ENCODE peak calls at places on chromosomes 12 and 14, in four cellular contexts. One of them, this sample, is unnamed.

GRCh38 chr12:120286768-120287490 is 4.8 kb downstream of the RNU4-2 start:
- DNase-seq in transverse colon: no peak
- DNase-seq in body of pancreas: no peak
- DNase-seq in NB4: no peak
- DNase-seq in this sample: no peak

GRCh38 chr14:20327005-20327869 is 5.8 kb downstream of the CCNB1IP1 start:
- DNase-seq in transverse colon: no peak
- DNase-seq in body of pancreas: no peak
- DNase-seq in NB4: peak; percentile 76
- DNase-seq in this sample: peak; percentile 69

GRCh38 chr14:99190696-99191662 is 81.0 kb downstream of the BCL11B start:
- DNase-seq in transverse colon: no peak
- DNase-seq in body of pancreas: no peak
- DNase-seq in NB4: peak; percentile 42
- DNase-seq in this sample: no peak

GRCh38 chr14:47993883-47994282 is 318.5 kb upstream of the MDGA2 start:
- DNase-seq in transverse colon: no peak
- DNase-seq in body of pancreas: no peak
- DNase-seq in NB4: no peak
- DNase-seq in this sample: no peak

GRCh38 chr14:72723741-72724530 is 170.0 kb downstream of the DPF3 start:
- DNase-seq in transverse colon: no peak
- DNase-seq in body of pancreas: peak; percentile 44
- DNase-seq in NB4: no peak
- DNase-seq in this sample: peak; percentile 66

GRCh38 chr14:68631058-68631690 is 161.7 kb downstream of the ZFP36L1 start:
- DNase-seq in transverse colon: no peak
- DNase-seq in body of pancreas: no peak
- DNase-seq in NB4: no peak
- DNase-seq in this sample: no peak

GRCh38 chr12:24776856-24777255 is 172.0 kb downstream of the BCAT1 start:
- DNase-seq in transverse colon: no peak
- DNase-seq in body of pancreas: no peak
- DNase-seq in NB4: no peak
- DNase-seq in this sample: no peak

GRCh38 chr12:3148366-3149000 is 71.3 kb downstream of the TSPAN9 start:
- DNase-seq in transverse colon: no peak
- DNase-seq in body of pancreas: no peak
- DNase-seq in NB4: no peak
- DNase-seq in this sample: no peak

GRCh38 chr14:23877538-23878180 is 75.9 kb upstream of the DHRS4 start:
- DNase-seq in transverse colon: no peak
- DNase-seq in body of pancreas: no peak
- DNase-seq in NB4: no peak
- DNase-seq in this sample: no peak

GRCh38 chr12:54980341-54980740 is 4.2 kb downstream of the TESPA1 start:
- DNase-seq in transverse colon: no peak
- DNase-seq in body of pancreas: no peak
- DNase-seq in NB4: no peak
- DNase-seq in this sample: peak; percentile 79

GRCh38 chr12:40054554-40055226 is 51.2 kb downstream of the SLC2A13 start:
- DNase-seq in transverse colon: peak; percentile 13
- DNase-seq in body of pancreas: peak; percentile 24
- DNase-seq in NB4: no peak
- DNase-seq in this sample: no peak

GRCh38 chr12:11834104-11834812 is 184.8 kb downstream of the ETV6 start:
- DNase-seq in transverse colon: no peak
- DNase-seq in body of pancreas: no peak
- DNase-seq in NB4: peak; percentile 64
- DNase-seq in this sample: no peak

GRCh38 chr12:19129486-19130223 is at the start of gene PLEKHA5:
- DNase-seq in transverse colon: peak; percentile 75
- DNase-seq in body of pancreas: peak; percentile 83
- DNase-seq in NB4: peak; percentile 68
- DNase-seq in this sample: peak; percentile 69

GRCh38 chr12:45615268-45615667 is 114.2 kb upstream of the ARID2 start:
- DNase-seq in transverse colon: no peak
- DNase-seq in body of pancreas: no peak
- DNase-seq in NB4: peak; percentile 33
- DNase-seq in this sample: no peak

GRCh38 chr14:94144765-94145164 is 15.4 kb upstream of the IFI27L2 start:
- DNase-seq in transverse colon: no peak
- DNase-seq in body of pancreas: no peak
- DNase-seq in NB4: peak; percentile 60
- DNase-seq in this sample: no peak

GRCh38 chr12:123533672-123534643 is at the start of gene RILPL1:
- DNase-seq in transverse colon: peak; percentile 35
- DNase-seq in body of pancreas: peak; percentile 52
- DNase-seq in NB4: peak; percentile 72
- DNase-seq in this sample: peak; percentile 54

GRCh38 chr14:59254146-59254910 is 65.9 kb downstream of the DAAM1 start:
- DNase-seq in transverse colon: peak; percentile 62
- DNase-seq in body of pancreas: peak; percentile 83
- DNase-seq in NB4: no peak
- DNase-seq in this sample: peak; percentile 10

GRCh38 chr12:104234926-104235499 is 19.4 kb downstream of the TXNRD1 start:
- DNase-seq in transverse colon: no peak
- DNase-seq in body of pancreas: no peak
- DNase-seq in NB4: no peak
- DNase-seq in this sample: no peak

GRCh38 chr12:53483979-53484377 is 15.3 kb downstream of the MAP3K12 start:
- DNase-seq in transverse colon: no peak
- DNase-seq in body of pancreas: no peak
- DNase-seq in NB4: peak; percentile 31
- DNase-seq in this sample: no peak

GRCh38 chr12:53481957-53482586 is 17.2 kb downstream of the MAP3K12 start:
- DNase-seq in transverse colon: no peak
- DNase-seq in body of pancreas: no peak
- DNase-seq in NB4: peak; percentile 55
- DNase-seq in this sample: no peak

GRCh38 chr12:53481108-53481442 is 18.2 kb downstream of the MAP3K12 start:
- DNase-seq in transverse colon: no peak
- DNase-seq in body of pancreas: no peak
- DNase-seq in NB4: no peak
- DNase-seq in this sample: no peak

GRCh38 chr12:53483225-53483978 is 15.9 kb downstream of the MAP3K12 start:
- DNase-seq in transverse colon: peak; percentile 44
- DNase-seq in body of pancreas: no peak
- DNase-seq in NB4: peak; percentile 42
- DNase-seq in this sample: no peak

DNA sequence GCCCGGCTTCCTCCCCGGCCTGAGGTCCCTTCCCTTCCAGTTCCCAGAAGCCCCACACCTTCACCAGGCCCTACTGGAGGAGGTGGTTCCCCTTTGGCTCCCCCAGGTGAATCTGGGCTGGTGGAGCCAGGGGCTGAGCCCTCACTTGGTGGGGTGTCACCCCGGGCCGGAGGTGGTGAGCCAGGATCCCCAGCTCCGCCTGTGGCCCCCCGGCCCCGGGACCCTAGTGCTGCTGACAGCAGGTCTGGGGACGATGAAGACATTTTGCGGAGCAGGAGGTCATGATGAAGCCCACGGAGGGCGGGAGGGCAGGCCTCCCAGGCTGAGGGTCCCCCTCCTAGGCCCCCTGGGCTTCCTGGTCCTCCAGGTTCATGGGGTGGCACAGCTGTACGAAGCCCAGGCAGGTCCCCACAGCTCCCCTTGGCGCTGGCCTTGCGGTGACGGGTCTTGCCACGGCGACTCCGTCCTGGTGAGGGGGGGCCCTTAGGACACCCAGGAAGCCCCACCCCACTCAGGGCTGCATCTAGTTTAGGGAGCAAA is 16.6 kb downstream of the MAP3K12 start:
- DNase-seq in transverse colon: no peak
- DNase-seq in body of pancreas: no peak
- DNase-seq in NB4: peak; percentile 37
- DNase-seq in this sample: no peak
- TF ChIP-seq POLR2A in transverse colon: no peak
- TF ChIP-seq POLR2A in body of pancreas: no peak
- TF ChIP-seq POLR2A in NB4: no peak
- TF ChIP-seq POLR2A in this sample: no peak

GRCh38 chr14:31090872-31091764 is 64.9 kb upstream of the STRN3 start:
- DNase-seq in transverse colon: peak; percentile 20
- DNase-seq in body of pancreas: peak; percentile 55
- DNase-seq in NB4: peak; percentile 63
- DNase-seq in this sample: no peak
- TF ChIP-seq POLR2A in transverse colon: no peak
- TF ChIP-seq POLR2A in body of pancreas: no peak
- TF ChIP-seq POLR2A in NB4: no peak
- TF ChIP-seq POLR2A in this sample: no peak

GRCh38 chr14:65230287-65230728 is 128.0 kb upstream of the MAX start:
- DNase-seq in transverse colon: no peak
- DNase-seq in body of pancreas: peak; percentile 63
- DNase-seq in NB4: no peak
- DNase-seq in this sample: peak; percentile 68

GRCh38 chr14:65228956-65229355 is 126.6 kb upstream of the MAX start:
- DNase-seq in transverse colon: no peak
- DNase-seq in body of pancreas: no peak
- DNase-seq in NB4: no peak
- DNase-seq in this sample: no peak

GRCh38 chr14:65231286-65231980 is 129.1 kb upstream of the MAX start:
- DNase-seq in transverse colon: no peak
- DNase-seq in body of pancreas: no peak
- DNase-seq in NB4: no peak
- DNase-seq in this sample: no peak

GRCh38 chr14:65228436-65228835 is 126.1 kb upstream of the MAX start:
- DNase-seq in transverse colon: no peak
- DNase-seq in body of pancreas: no peak
- DNase-seq in NB4: no peak
- DNase-seq in this sample: no peak

GRCh38 chr14:65229431-65230286 is 127.3 kb upstream of the MAX start:
- DNase-seq in transverse colon: peak; percentile 49
- DNase-seq in body of pancreas: peak; percentile 53
- DNase-seq in NB4: no peak
- DNase-seq in this sample: peak; percentile 58
- TF ChIP-seq POLR2A in transverse colon: no peak
- TF ChIP-seq POLR2A in body of pancreas: peak; percentile 24
- TF ChIP-seq POLR2A in NB4: no peak
- TF ChIP-seq POLR2A in this sample: no peak

GRCh38 chr12:56468216-56469006 is at the start of gene SPRYD4:
- DNase-seq in transverse colon: peak; percentile 94
- DNase-seq in body of pancreas: peak; percentile 97
- DNase-seq in NB4: peak; percentile 97
- DNase-seq in this sample: peak; percentile 98
- TF ChIP-seq POLR2A in transverse colon: peak; percentile 86
- TF ChIP-seq POLR2A in body of pancreas: peak; percentile 94
- TF ChIP-seq POLR2A in NB4: peak; percentile 86
- TF ChIP-seq POLR2A in this sample: peak; percentile 95

DNA sequence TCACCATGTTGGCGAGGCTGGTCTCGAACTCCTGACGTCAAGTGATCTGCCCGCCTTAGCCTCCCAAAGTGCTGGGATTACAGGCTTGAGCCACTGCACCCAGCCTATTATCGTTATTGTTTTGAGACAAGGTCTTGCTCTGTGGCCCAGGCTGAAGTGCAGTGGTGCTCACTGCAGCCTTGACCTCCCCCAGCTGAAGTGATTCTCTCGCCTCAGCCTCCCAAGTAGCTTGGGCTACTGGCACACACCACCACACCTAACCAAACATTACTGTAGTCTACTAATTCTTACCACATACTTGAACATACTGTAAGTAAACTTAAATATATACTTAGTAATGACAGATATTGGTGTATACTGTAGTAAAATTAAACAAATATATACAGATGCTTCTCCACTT is 4.5 kb upstream of the CDCA4 start:
- DNase-seq in transverse colon: no peak
- DNase-seq in body of pancreas: no peak
- DNase-seq in NB4: no peak
- DNase-seq in this sample: no peak
- TF ChIP-seq POLR2A in transverse colon: no peak
- TF ChIP-seq POLR2A in body of pancreas: no peak
- TF ChIP-seq POLR2A in NB4: no peak
- TF ChIP-seq POLR2A in this sample: no peak

GRCh38 chr14:100824156-100824555 is 1.8 kb upstream of the MEG3 start:
- DNase-seq in transverse colon: no peak
- DNase-seq in body of pancreas: no peak
- DNase-seq in NB4: no peak
- DNase-seq in this sample: peak; percentile 5

GRCh38 chr14:100826371-100827139 is 637 bp downstream of the MEG3 start:
- DNase-seq in transverse colon: no peak
- DNase-seq in body of pancreas: peak; percentile 31
- DNase-seq in NB4: no peak
- DNase-seq in this sample: no peak

GRCh38 chr14:100824946-100825690 is 800 bp upstream of the MEG3 start:
- DNase-seq in transverse colon: no peak
- DNase-seq in body of pancreas: no peak
- DNase-seq in NB4: no peak
- DNase-seq in this sample: no peak

GRCh38 chr14:100827140-100827517 is 1.2 kb downstream of the MEG3 start:
- DNase-seq in transverse colon: no peak
- DNase-seq in body of pancreas: peak; percentile 42
- DNase-seq in NB4: peak; percentile 18
- DNase-seq in this sample: peak; percentile 6

GRCh38 chr14:100825691-100826331 is at the start of gene MEG3:
- DNase-seq in transverse colon: peak; percentile 22
- DNase-seq in body of pancreas: peak; percentile 74
- DNase-seq in NB4: no peak
- DNase-seq in this sample: no peak
- TF ChIP-seq POLR2A in transverse colon: peak; percentile 81
- TF ChIP-seq POLR2A in body of pancreas: peak; percentile 95
- TF ChIP-seq POLR2A in NB4: no peak
- TF ChIP-seq POLR2A in this sample: no peak

GRCh38 chr12:9118161-9118560 is 2.4 kb upstream of the A2M start:
- DNase-seq in transverse colon: no peak
- DNase-seq in body of pancreas: no peak
- DNase-seq in NB4: peak; percentile 81
- DNase-seq in this sample: no peak

GRCh38 chr12:9114946-9115345 is 773 bp downstream of the A2M start:
- DNase-seq in transverse colon: no peak
- DNase-seq in body of pancreas: no peak
- DNase-seq in NB4: no peak
- DNase-seq in this sample: no peak

GRCh38 chr12:9113987-9114309 is 1.8 kb downstream of the A2M start:
- DNase-seq in transverse colon: no peak
- DNase-seq in body of pancreas: no peak
- DNase-seq in NB4: no peak
- DNase-seq in this sample: no peak

GRCh38 chr12:9113296-9113986 is 2.3 kb downstream of the A2M start:
- DNase-seq in transverse colon: no peak
- DNase-seq in body of pancreas: no peak
- DNase-seq in NB4: no peak
- DNase-seq in this sample: no peak

GRCh38 chr12:9115731-9116689 is at the start of gene A2M:
- DNase-seq in transverse colon: no peak
- DNase-seq in body of pancreas: no peak
- DNase-seq in NB4: no peak
- DNase-seq in this sample: no peak
- TF ChIP-seq POLR2A in transverse colon: peak; percentile 61
- TF ChIP-seq POLR2A in body of pancreas: peak; percentile 55
- TF ChIP-seq POLR2A in NB4: no peak
- TF ChIP-seq POLR2A in this sample: no peak